ENCODE peak calls at places on chromosome 14, in four cellular contexts. X, T, K and L are unnamed samples.

GRCh38 chr14:68649461-68650189 is 143.2 kb downstream of the ZFP36L1 start:
- DNase-seq in X (no peak), T (no peak), K (no peak), L (no peak)

GRCh38 chr14:64218344-64219240 is 75.6 kb downstream of the ESR2 start:
- DNase-seq in X (no peak), T (peak; percentile 35), K (peak; percentile 42), L (no peak)

GRCh38 chr14:55802986-55803431 is 223.0 kb downstream of the KTN1 start:
- DNase-seq in X (no peak), T (no peak), K (no peak), L (no peak)

GRCh38 chr14:79044894-79045624 is 874.9 kb downstream of the NRXN3 start:
- DNase-seq in X (peak; percentile 16), T (no peak), K (no peak), L (no peak)

GRCh38 chr14:37251778-37252177 is 54.0 kb downstream of the MIPOL1 start:
- DNase-seq in X (no peak), T (no peak), K (no peak), L (no peak)

GRCh38 chr14:58331111-58331510 is 32.8 kb downstream of the ARID4A start:
- DNase-seq in X (peak; percentile 90), T (peak; percentile 94), K (peak; percentile 80), L (peak; percentile 75)

GRCh38 chr14:54025661-54026060 is 69.0 kb upstream of the BMP4 start:
- DNase-seq in X (no peak), T (peak; percentile 3), K (no peak), L (no peak)

GRCh38 chr14:64910847-64911495 is 3.3 kb upstream of the CHURC1 start:
- DNase-seq in X (no peak), T (no peak), K (no peak), L (no peak)

GRCh38 chr14:96722751-96723150 is 74.4 kb upstream of the VRK1 start:
- DNase-seq in X (no peak), T (no peak), K (no peak), L (no peak)

GRCh38 chr14:29925106-29925722 is 2.4 kb downstream of the PRKD1 start:
- DNase-seq in X (no peak), T (no peak), K (no peak), L (no peak)

GRCh38 chr14:63205850-63206249 is 1.6 kb downstream of the RHOJ start:
- DNase-seq in X (no peak), T (no peak), K (no peak), L (no peak)

GRCh38 chr14:42715316-42715715 is 1108.6 kb downstream of the LRFN5 start:
- DNase-seq in X (no peak), T (no peak), K (no peak), L (no peak)

GRCh38 chr14:61460853-61461611 is 139.7 kb downstream of the PRKCH start:
- DNase-seq in X (no peak), T (no peak), K (no peak), L (no peak)

GRCh38 chr14:94355191-94355794 is 32.2 kb upstream of the SERPINA6 start:
- DNase-seq in X (no peak), T (peak; percentile 12), K (peak; percentile 35), L (no peak)

GRCh38 chr14:77660754-77661153 is 44.3 kb upstream of the SPTLC2 start:
- DNase-seq in X (no peak), T (no peak), K (no peak), L (no peak)

GRCh38 chr14:75283162-75283883 is 4.7 kb downstream of the FOS start:
- DNase-seq in X (no peak), T (no peak), K (no peak), L (no peak)

GRCh38 chr14:93994919-93995682 is 2.0 kb upstream of the CCDC197 start:
- DNase-seq in X (peak; percentile 81), T (peak; percentile 59), K (no peak), L (peak; percentile 80)

GRCh38 chr14:95185452-95186392 is 28.4 kb upstream of the DICER1 start:
- DNase-seq in X (peak; percentile 39), T (peak; percentile 74), K (no peak), L (peak; percentile 68)

GRCh38 chr14:79011091-79011919 is 841.1 kb downstream of the NRXN3 start:
- DNase-seq in X (no peak), T (no peak), K (no peak), L (no peak)

GRCh38 chr14:49582211-49582977 is 3.8 kb downstream of the RPS29 start:
- DNase-seq in X (no peak), T (no peak), K (no peak), L (no peak)

GRCh38 chr14:84750763-84751554 is 779.0 kb upstream of the FLRT2 start:
- DNase-seq in X (no peak), T (no peak), K (no peak), L (no peak)

GRCh38 chr14:100774164-100774537 is 47.5 kb downstream of the DLK1 start:
- DNase-seq in X (no peak), T (no peak), K (no peak), L (no peak)

GRCh38 chr14:59254911-59255545 is 66.6 kb downstream of the DAAM1 start:
- DNase-seq in X (peak; percentile 30), T (peak; percentile 58), K (no peak), L (no peak)

GRCh38 chr14:91305650-91306431 is 61.3 kb upstream of the GPR68 start:
- DNase-seq in X (no peak), T (no peak), K (no peak), L (no peak)
- H3K27ac ChIP-seq in X (no peak overlapping the region), T (no peak overlapping the region), K (no peak overlapping the region), L (no peak overlapping the region)

GRCh38 chr14:70856851-70857498 is 47.7 kb upstream of the MAP3K9 start:
- DNase-seq in X (no peak), T (no peak), K (no peak), L (no peak)

GRCh38 chr14:70857499-70857895 is 48.2 kb upstream of the MAP3K9 start:
- DNase-seq in X (no peak), T (no peak), K (no peak), L (no peak)

GRCh38 chr14:70855486-70855885 is 46.2 kb upstream of the MAP3K9 start:
- DNase-seq in X (no peak), T (no peak), K (no peak), L (no peak)

DNA sequence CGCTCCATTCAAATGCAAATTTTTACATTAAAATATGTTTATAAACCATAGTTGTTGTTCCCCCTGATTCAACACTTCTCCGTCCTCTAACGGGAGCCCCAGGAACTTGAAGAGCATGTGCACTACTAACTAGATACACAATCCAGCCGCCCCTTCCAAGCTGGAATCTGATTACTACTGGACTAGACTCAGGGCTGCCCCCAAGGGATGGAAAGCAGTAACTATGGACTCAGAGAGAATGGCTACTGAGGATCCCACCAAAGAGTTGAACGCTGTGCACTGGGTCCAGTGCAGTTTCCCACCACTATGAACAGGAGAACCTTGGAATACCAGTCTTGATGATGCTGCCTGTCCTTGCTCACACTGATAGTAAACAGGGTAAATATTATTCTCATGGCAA is 48.6 kb upstream of the PCNX1 start:
- DNase-seq in X (no peak), T (no peak), K (no peak), L (no peak)
- TF ChIP-seq CTCF in X (no peak), T (no peak), K (no peak), L (no peak)

GRCh38 chr14:99523661-99524050 is 42.4 kb downstream of the CCNK start:
- DNase-seq in X (no peak), T (no peak), K (no peak), L (peak; percentile 23)

GRCh38 chr14:99522457-99522891 is 41.3 kb downstream of the CCNK start:
- DNase-seq in X (no peak), T (no peak), K (peak; percentile 69), L (peak; percentile 54)

GRCh38 chr14:99522025-99522401 is 40.8 kb downstream of the CCNK start:
- DNase-seq in X (no peak), T (no peak), K (peak; percentile 29), L (peak; percentile 9)

GRCh38 chr14:99524091-99524661 is 43.0 kb downstream of the CCNK start:
- DNase-seq in X (no peak), T (peak; percentile 52), K (peak; percentile 67), L (peak; percentile 20)

GRCh38 chr14:99522934-99523660 is 41.9 kb downstream of the CCNK start:
- DNase-seq in X (no peak), T (no peak), K (no peak), L (peak; percentile 15)
- H3K27ac ChIP-seq in X (peak overlapping the region; percentile 80), T (peak overlapping the region; percentile 74), K (peak overlapping the region; percentile 54), L (no peak overlapping the region)

DNA sequence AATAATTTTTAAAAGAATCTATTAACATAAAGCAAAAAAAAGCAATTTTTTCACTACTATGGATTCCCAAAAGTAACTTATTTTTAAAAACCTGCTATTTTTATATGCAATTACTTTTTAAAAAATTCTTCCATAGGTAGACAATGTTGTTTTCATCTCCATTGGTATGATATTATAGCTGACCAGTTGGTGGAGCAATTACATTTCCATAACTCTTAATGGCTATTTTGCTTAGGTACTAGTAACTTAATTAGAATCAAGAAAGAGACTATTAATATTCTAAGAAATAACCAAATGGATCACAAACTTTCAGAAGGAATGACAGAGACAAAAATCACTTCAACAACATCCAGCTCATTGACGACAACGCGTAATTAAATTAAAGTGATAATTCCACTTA is 64.7 kb upstream of the PTCSC3 start:
- DNase-seq in X (no peak), T (no peak), K (no peak), L (no peak)
- TF ChIP-seq CTCF in X (no peak), T (no peak), K (no peak), L (no peak)

DNA sequence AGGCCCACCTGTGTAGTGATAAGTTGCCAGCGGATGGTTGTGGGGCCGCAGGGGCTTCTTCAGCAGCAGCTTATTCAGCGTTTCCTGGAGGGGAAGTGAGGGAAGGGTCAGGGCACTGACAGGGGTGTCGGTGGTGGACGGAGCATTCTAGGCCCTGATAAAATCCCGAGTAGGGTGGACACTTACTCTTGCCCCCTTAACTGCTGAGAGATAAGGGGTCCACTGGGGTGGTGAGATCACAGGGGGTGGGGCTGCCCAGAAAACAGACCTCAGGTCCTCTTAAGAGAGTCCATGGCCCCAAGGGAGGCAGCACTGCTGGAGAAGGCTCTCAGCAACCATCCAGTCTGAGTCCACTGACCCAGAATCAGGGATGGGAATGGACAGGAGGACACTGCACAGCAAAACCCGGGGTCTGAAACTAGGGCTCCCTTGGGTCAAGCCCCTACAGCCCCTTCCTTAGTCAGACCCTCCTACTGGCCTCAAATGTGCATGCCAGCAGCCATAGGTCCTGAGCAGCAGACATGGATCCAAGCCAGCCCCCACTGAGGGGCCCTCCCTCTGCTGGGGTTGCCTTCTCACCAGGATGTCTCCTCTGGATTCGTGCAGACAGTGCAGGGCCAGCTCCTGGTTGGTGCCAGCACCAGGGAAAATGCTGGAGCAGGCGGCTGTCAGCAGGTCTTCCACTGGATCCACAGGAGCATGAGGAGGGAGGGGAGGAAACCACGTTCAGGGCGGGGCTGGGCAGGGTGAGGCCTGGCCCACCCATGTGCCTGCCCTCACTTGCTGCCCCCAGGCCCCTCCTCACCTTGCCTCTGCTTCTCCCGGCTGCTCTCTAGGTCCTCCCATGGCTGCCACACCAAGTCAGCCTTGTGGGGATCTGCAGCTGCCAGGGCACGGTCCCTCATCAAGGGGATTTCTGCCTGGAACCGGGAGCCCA is 12.1 kb upstream of the PNMA1 start:
- DNase-seq in X (no peak), T (no peak), K (peak; percentile 30), L (no peak)
- H3K27ac ChIP-seq in X (peak overlapping the region; percentile 85), T (peak overlapping the region; percentile 91), K (peak overlapping the region; percentile 66), L (peak overlapping the region; percentile 92)

GRCh38 chr14:103915616-103916015 is 12.6 kb upstream of the TDRD9 start:
- DNase-seq in X (no peak), T (no peak), K (no peak), L (no peak)
- TF ChIP-seq CTCF in X (no peak), T (no peak), K (no peak), L (no peak)